ENCODE peak calls at places on chromosomes 16 and 17, in five cellular contexts. Q, R, X, D and Z are unnamed samples.

GRCh38 chr17:27657620-27658019 is 26.6 kb downstream of the LGALS9 start:
- DNase-seq in Q (peak; percentile 31), R (no peak), X (peak; percentile 14), D (no peak), Z (peak; percentile 52)

GRCh38 chr17:82399030-82399429 is 19.1 kb upstream of the HEXD start:
- DNase-seq in Q (no peak), R (no peak), X (peak; percentile 24), D (peak; percentile 38), Z (no peak)

GRCh38 chr16:12901204-12901596 is 198 bp upstream of the SHISA9 start:
- DNase-seq in Q (no peak), R (no peak), X (no peak), D (peak; percentile 81), Z (peak; percentile 70)

GRCh38 chr17:59427425-59427921 is 96.0 kb downstream of the YPEL2 start:
- DNase-seq in Q (no peak), R (peak; percentile 63), X (peak; percentile 98), D (no peak), Z (no peak)

GRCh38 chr17:21814776-21815175 is 122.5 kb downstream of the KCNJ18 start:
- DNase-seq in Q (no peak), R (no peak), X (no peak), D (no peak), Z (no peak)

GRCh38 chr17:1484586-1485310 is 7.7 kb downstream of the MYO1C start:
- DNase-seq in Q (peak; percentile 82), R (peak; percentile 74), X (peak; percentile 23), D (peak; percentile 35), Z (peak; percentile 63)

GRCh38 chr17:7328840-7329359 is at the start of gene NEURL4:
- DNase-seq in Q (no peak), R (no peak), X (no peak), D (no peak), Z (no peak)

GRCh38 chr17:76623271-76624146 is 20.0 kb downstream of the ST6GALNAC1 start:
- DNase-seq in Q (peak; percentile 84), R (peak; percentile 70), X (peak; percentile 79), D (peak; percentile 88), Z (peak; percentile 87)

GRCh38 chr16:1208239-1208830 is 16.7 kb downstream of the TPSG1 start:
- DNase-seq in Q (no peak), R (no peak), X (no peak), D (no peak), Z (no peak)

GRCh38 chr17:39787743-39788484 is 50.2 kb downstream of the GRB7 start:
- DNase-seq in Q (no peak), R (no peak), X (no peak), D (no peak), Z (no peak)

GRCh38 chr17:48878920-48879898 is 13.4 kb upstream of the ATP5MC1 start:
- DNase-seq in Q (no peak), R (peak; percentile 55), X (peak; percentile 76), D (peak; percentile 62), Z (peak; percentile 57)

GRCh38 chr17:2723505-2723996 is 12.0 kb upstream of the CLUH start:
- DNase-seq in Q (peak; percentile 63), R (no peak), X (no peak), D (peak; percentile 59), Z (no peak)

GRCh38 chr16:14606102-14606501 is 24.0 kb downstream of the PARN start:
- DNase-seq in Q (no peak), R (no peak), X (no peak), D (no peak), Z (peak; percentile 6)

GRCh38 chr16:14602443-14602963 is 27.6 kb downstream of the PARN start:
- DNase-seq in Q (no peak), R (no peak), X (no peak), D (no peak), Z (no peak)

GRCh38 chr16:14600164-14600563 is 29.9 kb downstream of the PARN start:
- DNase-seq in Q (no peak), R (no peak), X (peak; percentile 54), D (no peak), Z (no peak)
- TF ChIP-seq CTCF in Q (no peak), R (peak; percentile 21), X (peak; percentile 29), D (peak; percentile 79), Z (peak; percentile 55)

GRCh38 chr16:62190426-62190825 is 154.2 kb upstream of the CDH8 start:
- DNase-seq in Q (no peak), R (no peak), X (no peak), D (no peak), Z (peak; percentile 12)

DNA sequence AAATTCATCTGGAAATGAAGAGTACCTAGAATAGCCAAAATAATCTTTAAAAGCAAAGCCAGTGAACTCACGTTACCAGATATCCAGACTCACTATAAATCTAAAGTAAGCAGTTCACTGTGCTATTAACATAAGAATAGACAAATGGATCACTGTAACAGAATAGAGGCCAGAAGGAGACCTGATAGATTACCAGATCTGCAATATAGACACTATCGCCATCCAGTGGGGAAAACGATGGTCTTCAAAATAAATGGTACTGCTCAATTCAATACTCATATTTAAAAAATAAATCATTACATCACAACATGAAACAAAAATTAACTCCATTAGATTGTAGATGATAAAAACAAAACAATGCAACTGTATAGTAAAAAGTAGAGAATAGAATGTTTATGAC is 158.6 kb upstream of the CDH8 start:
- DNase-seq in Q (no peak), R (no peak), X (no peak), D (no peak), Z (no peak)
- TF ChIP-seq CTCF in Q (no peak), R (no peak), X (no peak), D (peak; percentile 51), Z (no peak)

GRCh38 chr16:30003670-30004423 is 7.0 kb downstream of the DOC2A start:
- DNase-seq in Q (no peak), R (no peak), X (no peak), D (no peak), Z (no peak)

GRCh38 chr16:30004811-30005242 is 6.0 kb downstream of the DOC2A start:
- DNase-seq in Q (no peak), R (no peak), X (no peak), D (no peak), Z (no peak)

GRCh38 chr16:30005341-30006094 is 5.3 kb downstream of the DOC2A start:
- DNase-seq in Q (no peak), R (no peak), X (peak; percentile 11), D (peak; percentile 66), Z (peak; percentile 55)

GRCh38 chr16:30002614-30003346 is 6.7 kb downstream of the INO80E start:
- DNase-seq in Q (no peak), R (no peak), X (no peak), D (no peak), Z (no peak)

GRCh38 chr16:30004424-30004776 is 6.4 kb downstream of the DOC2A start:
- DNase-seq in Q (no peak), R (no peak), X (no peak), D (no peak), Z (no peak)
- TF ChIP-seq CTCF in Q (no peak), R (no peak), X (no peak), D (no peak), Z (no peak)

GRCh38 chr17:66580178-66580577 is 254.7 kb upstream of the CACNG5 start:
- DNase-seq in Q (no peak), R (peak; percentile 31), X (peak; percentile 66), D (no peak), Z (peak; percentile 43)
- TF ChIP-seq CTCF in Q (no peak), R (no peak), X (no peak), D (no peak), Z (no peak)

GRCh38 chr17:43324205-43324893 is 74.4 kb upstream of the ARL4D start:
- DNase-seq in Q (no peak), R (no peak), X (peak; percentile 9), D (peak; percentile 40), Z (no peak)
- TF ChIP-seq CTCF in Q (no peak), R (no peak), X (peak; percentile 39), D (peak; percentile 26), Z (peak; percentile 28)